ENCODE peak calls at places on chromosome 12, in ten cellular contexts. One of them, this sample, is unnamed.

GRCh38 chr12:45695035-45695434 is 34.5 kb upstream of the ARID2 start:
- DNase-seq in CD8-positive, alpha-beta T cell: no peak
- DNase-seq in natural killer cell: no peak
- DNase-seq in CD8-positive, alpha-beta memory T cell: no peak
- DNase-seq in activated CD4-positive, CD25-positive, alpha-beta regulatory T cell: no peak
- DNase-seq in fibroblast of mammary gland: no peak
- DNase-seq in left ventricle myocardium inferior: no peak
- DNase-seq in OCI-LY7: no peak
- DNase-seq in hepatocyte: no peak
- DNase-seq in cerebellar nuclear complex: no peak
- DNase-seq in this sample: no peak

GRCh38 chr12:117188961-117189724 is 1.1 kb downstream of the FBXO21 start:
- DNase-seq in CD8-positive, alpha-beta T cell: no peak
- DNase-seq in natural killer cell: no peak
- DNase-seq in CD8-positive, alpha-beta memory T cell: no peak
- DNase-seq in activated CD4-positive, CD25-positive, alpha-beta regulatory T cell: no peak
- DNase-seq in fibroblast of mammary gland: peak
- DNase-seq in left ventricle myocardium inferior: no peak
- DNase-seq in OCI-LY7: no peak
- DNase-seq in hepatocyte: peak
- DNase-seq in cerebellar nuclear complex: no peak
- DNase-seq in this sample: no peak

GRCh38 chr12:106147956-106148355 is 9.2 kb upstream of the NUAK1 start:
- DNase-seq in CD8-positive, alpha-beta T cell: no peak
- DNase-seq in natural killer cell: no peak
- DNase-seq in CD8-positive, alpha-beta memory T cell: no peak
- DNase-seq in activated CD4-positive, CD25-positive, alpha-beta regulatory T cell: no peak
- DNase-seq in fibroblast of mammary gland: no peak
- DNase-seq in left ventricle myocardium inferior: peak
- DNase-seq in OCI-LY7: no peak
- DNase-seq in hepatocyte: no peak
- DNase-seq in cerebellar nuclear complex: peak
- DNase-seq in this sample: no peak

GRCh38 chr12:91507754-91508153 is 325.1 kb upstream of the DCN start:
- DNase-seq in CD8-positive, alpha-beta T cell: no peak
- DNase-seq in natural killer cell: no peak
- DNase-seq in CD8-positive, alpha-beta memory T cell: no peak
- DNase-seq in activated CD4-positive, CD25-positive, alpha-beta regulatory T cell: no peak
- DNase-seq in fibroblast of mammary gland: no peak
- DNase-seq in left ventricle myocardium inferior: no peak
- DNase-seq in OCI-LY7: no peak
- DNase-seq in hepatocyte: no peak
- DNase-seq in cerebellar nuclear complex: no peak
- DNase-seq in this sample: no peak

GRCh38 chr12:132495165-132495544 is 5.2 kb downstream of the FBRSL1 start:
- DNase-seq in CD8-positive, alpha-beta T cell: no peak
- DNase-seq in natural killer cell: no peak
- DNase-seq in CD8-positive, alpha-beta memory T cell: no peak
- DNase-seq in activated CD4-positive, CD25-positive, alpha-beta regulatory T cell: no peak
- DNase-seq in fibroblast of mammary gland: no peak
- DNase-seq in left ventricle myocardium inferior: no peak
- DNase-seq in OCI-LY7: no peak
- DNase-seq in hepatocyte: no peak
- DNase-seq in cerebellar nuclear complex: no peak
- DNase-seq in this sample: no peak

GRCh38 chr12:97082029-97082428 is 175.0 kb downstream of the NEDD1 start:
- DNase-seq in CD8-positive, alpha-beta T cell: no peak
- DNase-seq in natural killer cell: no peak
- DNase-seq in CD8-positive, alpha-beta memory T cell: no peak
- DNase-seq in activated CD4-positive, CD25-positive, alpha-beta regulatory T cell: no peak
- DNase-seq in fibroblast of mammary gland: no peak
- DNase-seq in left ventricle myocardium inferior: no peak
- DNase-seq in OCI-LY7: no peak
- DNase-seq in hepatocyte: no peak
- DNase-seq in cerebellar nuclear complex: no peak
- DNase-seq in this sample: no peak

GRCh38 chr12:66641057-66641456 is 37.8 kb downstream of the GRIP1 start:
- DNase-seq in CD8-positive, alpha-beta T cell: no peak
- DNase-seq in natural killer cell: no peak
- DNase-seq in CD8-positive, alpha-beta memory T cell: no peak
- DNase-seq in activated CD4-positive, CD25-positive, alpha-beta regulatory T cell: no peak
- DNase-seq in fibroblast of mammary gland: no peak
- DNase-seq in left ventricle myocardium inferior: no peak
- DNase-seq in OCI-LY7: no peak
- DNase-seq in hepatocyte: no peak
- DNase-seq in cerebellar nuclear complex: no peak
- DNase-seq in this sample: no peak

GRCh38 chr12:89225401-89225800 is 126.9 kb downstream of the DUSP6 start:
- DNase-seq in CD8-positive, alpha-beta T cell: peak
- DNase-seq in natural killer cell: peak
- DNase-seq in CD8-positive, alpha-beta memory T cell: peak
- DNase-seq in activated CD4-positive, CD25-positive, alpha-beta regulatory T cell: peak
- DNase-seq in fibroblast of mammary gland: peak
- DNase-seq in left ventricle myocardium inferior: peak
- DNase-seq in OCI-LY7: no peak
- DNase-seq in hepatocyte: peak
- DNase-seq in cerebellar nuclear complex: no peak
- DNase-seq in this sample: peak

GRCh38 chr12:25959069-25959961 is 833 bp downstream of the RASSF8 start:
- DNase-seq in CD8-positive, alpha-beta T cell: no peak
- DNase-seq in natural killer cell: no peak
- DNase-seq in CD8-positive, alpha-beta memory T cell: no peak
- DNase-seq in activated CD4-positive, CD25-positive, alpha-beta regulatory T cell: no peak
- DNase-seq in fibroblast of mammary gland: peak
- DNase-seq in left ventricle myocardium inferior: peak
- DNase-seq in OCI-LY7: no peak
- DNase-seq in hepatocyte: peak
- DNase-seq in cerebellar nuclear complex: no peak
- DNase-seq in this sample: peak

GRCh38 chr12:117854339-117855012 is 114.3 kb downstream of the KSR2 start:
- DNase-seq in CD8-positive, alpha-beta T cell: no peak
- DNase-seq in natural killer cell: no peak
- DNase-seq in CD8-positive, alpha-beta memory T cell: no peak
- DNase-seq in activated CD4-positive, CD25-positive, alpha-beta regulatory T cell: peak
- DNase-seq in fibroblast of mammary gland: peak
- DNase-seq in left ventricle myocardium inferior: no peak
- DNase-seq in OCI-LY7: peak
- DNase-seq in hepatocyte: peak
- DNase-seq in cerebellar nuclear complex: no peak
- DNase-seq in this sample: peak

GRCh38 chr12:112347521-112347920 is 34.7 kb downstream of the HECTD4 start:
- DNase-seq in CD8-positive, alpha-beta T cell: no peak
- DNase-seq in natural killer cell: no peak
- DNase-seq in CD8-positive, alpha-beta memory T cell: no peak
- DNase-seq in activated CD4-positive, CD25-positive, alpha-beta regulatory T cell: no peak
- DNase-seq in fibroblast of mammary gland: peak
- DNase-seq in left ventricle myocardium inferior: no peak
- DNase-seq in OCI-LY7: no peak
- DNase-seq in hepatocyte: peak
- DNase-seq in cerebellar nuclear complex: peak
- DNase-seq in this sample: peak

GRCh38 chr12:109604902-109605536 is 31.4 kb downstream of the MVK start:
- DNase-seq in CD8-positive, alpha-beta T cell: no peak
- DNase-seq in natural killer cell: no peak
- DNase-seq in CD8-positive, alpha-beta memory T cell: no peak
- DNase-seq in activated CD4-positive, CD25-positive, alpha-beta regulatory T cell: no peak
- DNase-seq in fibroblast of mammary gland: no peak
- DNase-seq in left ventricle myocardium inferior: no peak
- DNase-seq in OCI-LY7: no peak
- DNase-seq in hepatocyte: no peak
- DNase-seq in cerebellar nuclear complex: no peak
- DNase-seq in this sample: peak

GRCh38 chr12:48015954-48016353 is 11.7 kb upstream of the COL2A1 start:
- DNase-seq in CD8-positive, alpha-beta T cell: no peak
- DNase-seq in natural killer cell: no peak
- DNase-seq in CD8-positive, alpha-beta memory T cell: no peak
- DNase-seq in activated CD4-positive, CD25-positive, alpha-beta regulatory T cell: no peak
- DNase-seq in fibroblast of mammary gland: no peak
- DNase-seq in left ventricle myocardium inferior: no peak
- DNase-seq in OCI-LY7: no peak
- DNase-seq in hepatocyte: no peak
- DNase-seq in cerebellar nuclear complex: no peak
- DNase-seq in this sample: no peak

GRCh38 chr12:114683709-114684097 is 272 bp downstream of the TBX3 start:
- DNase-seq in CD8-positive, alpha-beta T cell: no peak
- DNase-seq in natural killer cell: no peak
- DNase-seq in CD8-positive, alpha-beta memory T cell: no peak
- DNase-seq in activated CD4-positive, CD25-positive, alpha-beta regulatory T cell: no peak
- DNase-seq in fibroblast of mammary gland: no peak
- DNase-seq in left ventricle myocardium inferior: no peak
- DNase-seq in OCI-LY7: no peak
- DNase-seq in hepatocyte: no peak
- DNase-seq in cerebellar nuclear complex: no peak
- DNase-seq in this sample: no peak

GRCh38 chr12:127515941-127516340 is 751.0 kb upstream of the TMEM132C start:
- DNase-seq in CD8-positive, alpha-beta T cell: no peak
- DNase-seq in natural killer cell: no peak
- DNase-seq in CD8-positive, alpha-beta memory T cell: no peak
- DNase-seq in activated CD4-positive, CD25-positive, alpha-beta regulatory T cell: no peak
- DNase-seq in fibroblast of mammary gland: peak
- DNase-seq in left ventricle myocardium inferior: no peak
- DNase-seq in OCI-LY7: no peak
- DNase-seq in hepatocyte: no peak
- DNase-seq in cerebellar nuclear complex: no peak
- DNase-seq in this sample: no peak

GRCh38 chr12:64752833-64753238 is 6.4 kb downstream of the GNS start:
- DNase-seq in CD8-positive, alpha-beta T cell: no peak
- DNase-seq in natural killer cell: no peak
- DNase-seq in CD8-positive, alpha-beta memory T cell: no peak
- DNase-seq in activated CD4-positive, CD25-positive, alpha-beta regulatory T cell: no peak
- DNase-seq in fibroblast of mammary gland: peak
- DNase-seq in left ventricle myocardium inferior: no peak
- DNase-seq in OCI-LY7: no peak
- DNase-seq in hepatocyte: no peak
- DNase-seq in cerebellar nuclear complex: no peak
- DNase-seq in this sample: no peak

GRCh38 chr12:29921307-29921706 is 137.6 kb upstream of the TMTC1 start:
- DNase-seq in CD8-positive, alpha-beta T cell: no peak
- DNase-seq in natural killer cell: no peak
- DNase-seq in CD8-positive, alpha-beta memory T cell: no peak
- DNase-seq in activated CD4-positive, CD25-positive, alpha-beta regulatory T cell: no peak
- DNase-seq in fibroblast of mammary gland: peak
- DNase-seq in left ventricle myocardium inferior: no peak
- DNase-seq in OCI-LY7: no peak
- DNase-seq in hepatocyte: peak
- DNase-seq in cerebellar nuclear complex: no peak
- DNase-seq in this sample: peak

GRCh38 chr12:104748790-104749189 is 209.3 kb downstream of the SLC41A2 start:
- DNase-seq in CD8-positive, alpha-beta T cell: no peak
- DNase-seq in natural killer cell: no peak
- DNase-seq in CD8-positive, alpha-beta memory T cell: no peak
- DNase-seq in activated CD4-positive, CD25-positive, alpha-beta regulatory T cell: no peak
- DNase-seq in fibroblast of mammary gland: peak
- DNase-seq in left ventricle myocardium inferior: no peak
- DNase-seq in OCI-LY7: no peak
- DNase-seq in hepatocyte: no peak
- DNase-seq in cerebellar nuclear complex: no peak
- DNase-seq in this sample: no peak

GRCh38 chr12:126191949-126192348 is 1126.7 kb downstream of the AACS start:
- DNase-seq in CD8-positive, alpha-beta T cell: no peak
- DNase-seq in natural killer cell: no peak
- DNase-seq in CD8-positive, alpha-beta memory T cell: no peak
- DNase-seq in activated CD4-positive, CD25-positive, alpha-beta regulatory T cell: no peak
- DNase-seq in fibroblast of mammary gland: no peak
- DNase-seq in left ventricle myocardium inferior: no peak
- DNase-seq in OCI-LY7: no peak
- DNase-seq in hepatocyte: no peak
- DNase-seq in cerebellar nuclear complex: no peak
- DNase-seq in this sample: no peak

GRCh38 chr12:51188359-51189051 is 15.6 kb upstream of the TFCP2 start:
- DNase-seq in CD8-positive, alpha-beta T cell: no peak
- DNase-seq in natural killer cell: no peak
- DNase-seq in CD8-positive, alpha-beta memory T cell: no peak
- DNase-seq in activated CD4-positive, CD25-positive, alpha-beta regulatory T cell: no peak
- DNase-seq in fibroblast of mammary gland: no peak
- DNase-seq in left ventricle myocardium inferior: no peak
- DNase-seq in OCI-LY7: peak
- DNase-seq in hepatocyte: no peak
- DNase-seq in cerebellar nuclear complex: no peak
- DNase-seq in this sample: no peak

GRCh38 chr12:119988440-119988787 is 622 bp upstream of the BICDL1 start:
- DNase-seq in CD8-positive, alpha-beta T cell: no peak
- DNase-seq in natural killer cell: no peak
- DNase-seq in CD8-positive, alpha-beta memory T cell: no peak
- DNase-seq in activated CD4-positive, CD25-positive, alpha-beta regulatory T cell: no peak
- DNase-seq in fibroblast of mammary gland: peak
- DNase-seq in left ventricle myocardium inferior: no peak
- DNase-seq in OCI-LY7: no peak
- DNase-seq in hepatocyte: no peak
- DNase-seq in cerebellar nuclear complex: no peak
- DNase-seq in this sample: no peak

GRCh38 chr12:70255311-70255710 is 12.1 kb downstream of the CNOT2 start:
- DNase-seq in CD8-positive, alpha-beta T cell: no peak
- DNase-seq in natural killer cell: no peak
- DNase-seq in CD8-positive, alpha-beta memory T cell: no peak
- DNase-seq in activated CD4-positive, CD25-positive, alpha-beta regulatory T cell: no peak
- DNase-seq in fibroblast of mammary gland: peak
- DNase-seq in left ventricle myocardium inferior: no peak
- DNase-seq in OCI-LY7: no peak
- DNase-seq in hepatocyte: no peak
- DNase-seq in cerebellar nuclear complex: no peak
- DNase-seq in this sample: no peak

GRCh38 chr12:19035552-19035951 is 94.0 kb upstream of the PLEKHA5 start:
- DNase-seq in CD8-positive, alpha-beta T cell: no peak
- DNase-seq in natural killer cell: no peak
- DNase-seq in CD8-positive, alpha-beta memory T cell: no peak
- DNase-seq in activated CD4-positive, CD25-positive, alpha-beta regulatory T cell: no peak
- DNase-seq in fibroblast of mammary gland: peak
- DNase-seq in left ventricle myocardium inferior: no peak
- DNase-seq in OCI-LY7: no peak
- DNase-seq in hepatocyte: no peak
- DNase-seq in cerebellar nuclear complex: no peak
- DNase-seq in this sample: no peak

GRCh38 chr12:76636141-76636692 is 76.6 kb upstream of the OSBPL8 start:
- DNase-seq in CD8-positive, alpha-beta T cell: no peak
- DNase-seq in natural killer cell: no peak
- DNase-seq in CD8-positive, alpha-beta memory T cell: no peak
- DNase-seq in activated CD4-positive, CD25-positive, alpha-beta regulatory T cell: no peak
- DNase-seq in fibroblast of mammary gland: no peak
- DNase-seq in left ventricle myocardium inferior: no peak
- DNase-seq in OCI-LY7: no peak
- DNase-seq in hepatocyte: no peak
- DNase-seq in cerebellar nuclear complex: no peak
- DNase-seq in this sample: no peak

GRCh38 chr12:12735301-12735700 is 18.1 kb downstream of the CDKN1B start:
- DNase-seq in CD8-positive, alpha-beta T cell: no peak
- DNase-seq in natural killer cell: no peak
- DNase-seq in CD8-positive, alpha-beta memory T cell: no peak
- DNase-seq in activated CD4-positive, CD25-positive, alpha-beta regulatory T cell: no peak
- DNase-seq in fibroblast of mammary gland: peak
- DNase-seq in left ventricle myocardium inferior: no peak
- DNase-seq in OCI-LY7: no peak
- DNase-seq in hepatocyte: no peak
- DNase-seq in cerebellar nuclear complex: no peak
- DNase-seq in this sample: no peak

GRCh38 chr12:9143137-9143536 is 27.4 kb upstream of the A2M start:
- DNase-seq in CD8-positive, alpha-beta T cell: no peak
- DNase-seq in natural killer cell: no peak
- DNase-seq in CD8-positive, alpha-beta memory T cell: no peak
- DNase-seq in activated CD4-positive, CD25-positive, alpha-beta regulatory T cell: no peak
- DNase-seq in fibroblast of mammary gland: no peak
- DNase-seq in left ventricle myocardium inferior: no peak
- DNase-seq in OCI-LY7: no peak
- DNase-seq in hepatocyte: no peak
- DNase-seq in cerebellar nuclear complex: no peak
- DNase-seq in this sample: no peak

GRCh38 chr12:93569301-93569655 is 3.2 kb upstream of the SOCS2 start:
- DNase-seq in CD8-positive, alpha-beta T cell: no peak
- DNase-seq in natural killer cell: no peak
- DNase-seq in CD8-positive, alpha-beta memory T cell: no peak
- DNase-seq in activated CD4-positive, CD25-positive, alpha-beta regulatory T cell: no peak
- DNase-seq in fibroblast of mammary gland: no peak
- DNase-seq in left ventricle myocardium inferior: no peak
- DNase-seq in OCI-LY7: no peak
- DNase-seq in hepatocyte: no peak
- DNase-seq in cerebellar nuclear complex: no peak
- DNase-seq in this sample: no peak

GRCh38 chr12:34397591-34398365 is 375.5 kb downstream of the ALG10 start:
- DNase-seq in CD8-positive, alpha-beta T cell: no peak
- DNase-seq in natural killer cell: peak
- DNase-seq in CD8-positive, alpha-beta memory T cell: no peak
- DNase-seq in activated CD4-positive, CD25-positive, alpha-beta regulatory T cell: no peak
- DNase-seq in fibroblast of mammary gland: no peak
- DNase-seq in left ventricle myocardium inferior: peak
- DNase-seq in OCI-LY7: no peak
- DNase-seq in hepatocyte: no peak
- DNase-seq in cerebellar nuclear complex: no peak
- DNase-seq in this sample: no peak